ENCODE peak calls at places on chromosomes 6 and 20, in six cellular contexts. One of them, this sample, is unnamed.
A peak's percentile ranks its signal among the peaks of the same experiment; 100 is the strongest.

GRCh38 chr6:43737272-43738081 is 32.5 kb upstream of the VEGFA start:
- DNase-seq in Right ventricle myocardium superior: peak; percentile 76
- DNase-seq in B cell: no peak
- DNase-seq in activated T-cell treated with anti-CD3 and anti-CD28 coated beads, Interleukin-2, amount 50 U/mL, for 72 hours: no peak
- DNase-seq in right cardiac atrium: peak; percentile 67
- DNase-seq in A673: peak; percentile 28
- DNase-seq in this sample: no peak

GRCh38 chr20:23103284-23104018 is 17.3 kb upstream of the CD93 start:
- DNase-seq in Right ventricle myocardium superior: no peak
- DNase-seq in B cell: no peak
- DNase-seq in activated T-cell treated with anti-CD3 and anti-CD28 coated beads, Interleukin-2, amount 50 U/mL, for 72 hours: no peak
- DNase-seq in right cardiac atrium: no peak
- DNase-seq in A673: no peak
- DNase-seq in this sample: peak; percentile 73

GRCh38 chr20:48247961-48248360 is 462.7 kb upstream of the SULF2 start:
- DNase-seq in Right ventricle myocardium superior: no peak
- DNase-seq in B cell: no peak
- DNase-seq in activated T-cell treated with anti-CD3 and anti-CD28 coated beads, Interleukin-2, amount 50 U/mL, for 72 hours: no peak
- DNase-seq in right cardiac atrium: no peak
- DNase-seq in A673: no peak
- DNase-seq in this sample: no peak

GRCh38 chr20:62161347-62161746 is 17.8 kb downstream of the SS18L1 start:
- DNase-seq in Right ventricle myocardium superior: no peak
- DNase-seq in B cell: no peak
- DNase-seq in activated T-cell treated with anti-CD3 and anti-CD28 coated beads, Interleukin-2, amount 50 U/mL, for 72 hours: no peak
- DNase-seq in right cardiac atrium: no peak
- DNase-seq in A673: no peak
- DNase-seq in this sample: no peak

GRCh38 chr20:38021373-38021772 is 11.9 kb downstream of the TTI1 start:
- DNase-seq in Right ventricle myocardium superior: no peak
- DNase-seq in B cell: no peak
- DNase-seq in activated T-cell treated with anti-CD3 and anti-CD28 coated beads, Interleukin-2, amount 50 U/mL, for 72 hours: no peak
- DNase-seq in right cardiac atrium: no peak
- DNase-seq in A673: peak; percentile 28
- DNase-seq in this sample: no peak

GRCh38 chr6:134347916-134348805 is 30.2 kb upstream of the SGK1 start:
- DNase-seq in Right ventricle myocardium superior: peak; percentile 52
- DNase-seq in B cell: no peak
- DNase-seq in activated T-cell treated with anti-CD3 and anti-CD28 coated beads, Interleukin-2, amount 50 U/mL, for 72 hours: no peak
- DNase-seq in right cardiac atrium: peak; percentile 32
- DNase-seq in A673: no peak
- DNase-seq in this sample: peak; percentile 92

GRCh38 chr20:17961600-17961965 is 7.0 kb downstream of the SNX5 start:
- DNase-seq in Right ventricle myocardium superior: no peak
- DNase-seq in B cell: no peak
- DNase-seq in activated T-cell treated with anti-CD3 and anti-CD28 coated beads, Interleukin-2, amount 50 U/mL, for 72 hours: no peak
- DNase-seq in right cardiac atrium: no peak
- DNase-seq in A673: no peak
- DNase-seq in this sample: no peak

GRCh38 chr6:3535716-3536435 is 79.0 kb upstream of the SLC22A23 start:
- DNase-seq in Right ventricle myocardium superior: no peak
- DNase-seq in B cell: no peak
- DNase-seq in activated T-cell treated with anti-CD3 and anti-CD28 coated beads, Interleukin-2, amount 50 U/mL, for 72 hours: no peak
- DNase-seq in right cardiac atrium: no peak
- DNase-seq in A673: no peak
- DNase-seq in this sample: no peak

GRCh38 chr6:118542184-118542952 is 5.7 kb upstream of the PLN start:
- DNase-seq in Right ventricle myocardium superior: no peak
- DNase-seq in B cell: no peak
- DNase-seq in activated T-cell treated with anti-CD3 and anti-CD28 coated beads, Interleukin-2, amount 50 U/mL, for 72 hours: no peak
- DNase-seq in right cardiac atrium: no peak
- DNase-seq in A673: no peak
- DNase-seq in this sample: peak; percentile 45

GRCh38 chr20:58213112-58213511 is 15.3 kb downstream of the ANKRD60 start:
- DNase-seq in Right ventricle myocardium superior: no peak
- DNase-seq in B cell: no peak
- DNase-seq in activated T-cell treated with anti-CD3 and anti-CD28 coated beads, Interleukin-2, amount 50 U/mL, for 72 hours: no peak
- DNase-seq in right cardiac atrium: no peak
- DNase-seq in A673: no peak
- DNase-seq in this sample: no peak

GRCh38 chr20:35171753-35172433 is at the start of gene PROCR:
- DNase-seq in Right ventricle myocardium superior: peak; percentile 91
- DNase-seq in B cell: peak; percentile 23
- DNase-seq in activated T-cell treated with anti-CD3 and anti-CD28 coated beads, Interleukin-2, amount 50 U/mL, for 72 hours: peak; percentile 13
- DNase-seq in right cardiac atrium: peak; percentile 90
- DNase-seq in A673: peak; percentile 82
- DNase-seq in this sample: peak; percentile 99

GRCh38 chr6:455006-455585 is 63.5 kb downstream of the IRF4 start:
- DNase-seq in Right ventricle myocardium superior: no peak
- DNase-seq in B cell: no peak
- DNase-seq in activated T-cell treated with anti-CD3 and anti-CD28 coated beads, Interleukin-2, amount 50 U/mL, for 72 hours: peak; percentile 57
- DNase-seq in right cardiac atrium: no peak
- DNase-seq in A673: no peak
- DNase-seq in this sample: no peak

GRCh38 chr6:154012852-154013251 is 26.2 kb upstream of the OPRM1 start:
- DNase-seq in Right ventricle myocardium superior: no peak
- DNase-seq in B cell: no peak
- DNase-seq in activated T-cell treated with anti-CD3 and anti-CD28 coated beads, Interleukin-2, amount 50 U/mL, for 72 hours: no peak
- DNase-seq in right cardiac atrium: no peak
- DNase-seq in A673: no peak
- DNase-seq in this sample: peak; percentile 33

GRCh38 chr6:152428126-152428525 is 209.0 kb downstream of the SYNE1 start:
- DNase-seq in Right ventricle myocardium superior: no peak
- DNase-seq in B cell: no peak
- DNase-seq in activated T-cell treated with anti-CD3 and anti-CD28 coated beads, Interleukin-2, amount 50 U/mL, for 72 hours: no peak
- DNase-seq in right cardiac atrium: peak; percentile 20
- DNase-seq in A673: peak; percentile 1
- DNase-seq in this sample: no peak

GRCh38 chr6:126701799-126702198 is 361.9 kb downstream of the CENPW start:
- DNase-seq in Right ventricle myocardium superior: no peak
- DNase-seq in B cell: no peak
- DNase-seq in activated T-cell treated with anti-CD3 and anti-CD28 coated beads, Interleukin-2, amount 50 U/mL, for 72 hours: no peak
- DNase-seq in right cardiac atrium: no peak
- DNase-seq in A673: no peak
- DNase-seq in this sample: peak; percentile 34

GRCh38 chr6:10412165-10412947 is 2.5 kb downstream of the TFAP2A start:
- DNase-seq in Right ventricle myocardium superior: peak; percentile 38
- DNase-seq in B cell: peak; percentile 56
- DNase-seq in activated T-cell treated with anti-CD3 and anti-CD28 coated beads, Interleukin-2, amount 50 U/mL, for 72 hours: peak; percentile 47
- DNase-seq in right cardiac atrium: no peak
- DNase-seq in A673: peak; percentile 95
- DNase-seq in this sample: peak; percentile 73

GRCh38 chr6:169752074-169752623 is 727 bp downstream of the ERMARD start:
- DNase-seq in Right ventricle myocardium superior: no peak
- DNase-seq in B cell: no peak
- DNase-seq in activated T-cell treated with anti-CD3 and anti-CD28 coated beads, Interleukin-2, amount 50 U/mL, for 72 hours: no peak
- DNase-seq in right cardiac atrium: no peak
- DNase-seq in A673: peak; percentile 53
- DNase-seq in this sample: peak; percentile 5